ENCODE peak calls at places on chromosomes 3 and 15, in seven cellular contexts. L is NCI-H510A treated with DMSO at 0.1 percent for 48 hours; R is stimulated activated CD4-positive, alpha-beta T cell treated with anti-CD3 and anti-CD28 coated beads, Interleukin-4, amount 100 ng/mL, for 4 hours; T is posterior vena cava; V is foreskin keratinocyte; K is activated naive CD8-positive, alpha-beta T cell treated with anti-CD3 and anti-CD28 coated beads, Interleukin-2, amount 50 U/mL, for 24 hours; P is T-helper 1 cell. O is an unnamed sample.

GRCh38 chr3:124519844-124520243 is 210.4 kb upstream of the UMPS start:
- DNase-seq in T (no peak), L (no peak), R (no peak), P (no peak), V (no peak), K (no peak), O (no peak)

GRCh38 chr15:71338251-71338650 is 223.0 kb downstream of the THSD4 start:
- DNase-seq in R (no peak), K (no peak), L (no peak), T (no peak), P (no peak), V (no peak), O (no peak)

GRCh38 chr15:68691667-68692066 is 112.9 kb downstream of the CORO2B start:
- DNase-seq in T (no peak), P (no peak), V (no peak), R (no peak), K (no peak), L (peak; percentile 64), O (peak; percentile 51)

GRCh38 chr3:37945803-37946530 is 44.6 kb upstream of the VILL start:
- DNase-seq in R (no peak), L (no peak), T (no peak), P (no peak), K (no peak), V (peak; percentile 99), O (peak; percentile 80)

GRCh38 chr3:197487911-197488391 is 67.8 kb downstream of the BDH1 start:
- DNase-seq in R (no peak), T (no peak), K (no peak), P (no peak), V (peak; percentile 78), L (no peak), O (peak; percentile 76)

GRCh38 chr3:48086736-48087470 is 70.7 kb upstream of the MAP4 start:
- DNase-seq in K (no peak), V (peak; percentile 29), L (no peak), T (no peak), P (no peak), R (no peak), O (no peak)

GRCh38 chr3:186882881-186883685 is 40.6 kb downstream of the ADIPOQ start:
- DNase-seq in T (no peak), V (peak; percentile 80), L (no peak), R (peak; percentile 46), P (no peak), K (peak; percentile 60), O (no peak)

GRCh38 chr3:133038731-133039398 is 674 bp downstream of the TMEM108 start:
- DNase-seq in K (no peak), T (peak; percentile 79), R (no peak), V (no peak), P (no peak), L (no peak), O (peak; percentile 6)

GRCh38 chr3:98811048-98811447 is 47.9 kb downstream of the ST3GAL6 start:
- DNase-seq in T (no peak), R (no peak), V (no peak), K (no peak), L (no peak), P (no peak), O (no peak)

GRCh38 chr3:124935264-124935663 is 713 bp upstream of the MUC13 start:
- DNase-seq in V (no peak), P (no peak), T (no peak), L (no peak), K (no peak), R (no peak), O (no peak)

GRCh38 chr15:80512729-80513670 is 108.8 kb downstream of the ARNT2 start:
- DNase-seq in L (peak; percentile 12), R (no peak), P (no peak), T (no peak), V (no peak), K (no peak), O (peak; percentile 41)

GRCh38 chr3:143000525-143000924 is 845 bp upstream of the U2SURP start:
- DNase-seq in T (no peak), K (no peak), R (no peak), V (peak; percentile 66), L (no peak), P (no peak), O (peak; percentile 56)

GRCh38 chr3:127588675-127589577 is 1.6 kb downstream of the TPRA1 start:
- DNase-seq in R (no peak), P (no peak), L (no peak), K (peak; percentile 41), V (no peak), T (no peak), O (peak; percentile 62)

GRCh38 chr15:69735126-69735525 is 282.5 kb downstream of the RPLP1 start:
- DNase-seq in R (no peak), K (no peak), T (peak; percentile 85), V (no peak), P (no peak), L (no peak), O (no peak)

GRCh38 chr3:141076026-141076797 is 25.1 kb downstream of the SPSB4 start:
- DNase-seq in R (no peak), T (no peak), V (no peak), K (no peak), L (no peak), P (no peak), O (no peak)

GRCh38 chr3:34212671-34213070 is 414.2 kb downstream of the PDCD6IP start:
- DNase-seq in L (peak; percentile 27), V (no peak), R (no peak), T (no peak), K (no peak), P (no peak), O (no peak)

GRCh38 chr3:105700575-105700974 is 168.2 kb downstream of the CBLB start:
- DNase-seq in V (no peak), P (no peak), R (no peak), L (no peak), T (no peak), K (no peak), O (no peak)